ENCODE peak calls at places on chromosomes 7 and 10, in four cellular contexts. B is HepG2, M is GM12878, Q is H1. L is an unnamed sample.

GRCh38 chr7:98374285-98374680 is 26.6 kb downstream of the BAIAP2L1 start:
- DNase-seq in M (no peak), Q (no peak), B (no peak), L (no peak)

GRCh38 chr10:14971867-14972448 is 12.8 kb downstream of the MEIG1 start:
- DNase-seq in B (no peak), Q (peak), M (no peak), L (no peak)

GRCh38 chr10:45370202-45370955 is 3.6 kb upstream of the ALOX5 start:
- DNase-seq in Q (no peak), B (no peak), M (no peak), L (no peak)

GRCh38 chr7:112371721-112372120 is 78.5 kb upstream of the IFRD1 start:
- DNase-seq in Q (no peak), M (no peak), B (no peak), L (no peak)

GRCh38 chr7:44311561-44312495 is 13.6 kb downstream of the CAMK2B start:
- DNase-seq in M (no peak), B (no peak), Q (no peak), L (no peak)

GRCh38 chr10:7475046-7475860 is 64.4 kb upstream of the SFMBT2 start:
- DNase-seq in B (no peak), M (no peak), Q (peak), L (peak)

GRCh38 chr7:3056713-3057388 is 13.2 kb upstream of the CARD11 start:
- DNase-seq in B (no peak), Q (no peak), M (no peak), L (no peak)

GRCh38 chr7:23474829-23475578 is 4.7 kb upstream of the IGF2BP3 start:
- DNase-seq in M (no peak), B (no peak), Q (no peak), L (no peak)

GRCh38 chr10:77873558-77874380 is 52.8 kb downstream of the DLG5 start:
- DNase-seq in M (peak), B (peak), Q (no peak), L (no peak)

GRCh38 chr10:121302541-121303180 is 295.6 kb downstream of the FGFR2 start:
- DNase-seq in M (no peak), B (no peak), Q (no peak), L (no peak)

GRCh38 chr10:73095479-73096021 is 1.1 kb downstream of the P4HA1 start:
- DNase-seq in M (no peak), Q (no peak), B (peak), L (peak)

GRCh38 chr7:157310676-157311185 is 26.1 kb upstream of the DNAJB6 start:
- DNase-seq in Q (peak), M (no peak), B (no peak), L (no peak)

GRCh38 chr10:125093199-125093841 is 67.0 kb downstream of the CTBP2 start:
- DNase-seq in B (no peak), Q (no peak), M (no peak), L (no peak)

DNA sequence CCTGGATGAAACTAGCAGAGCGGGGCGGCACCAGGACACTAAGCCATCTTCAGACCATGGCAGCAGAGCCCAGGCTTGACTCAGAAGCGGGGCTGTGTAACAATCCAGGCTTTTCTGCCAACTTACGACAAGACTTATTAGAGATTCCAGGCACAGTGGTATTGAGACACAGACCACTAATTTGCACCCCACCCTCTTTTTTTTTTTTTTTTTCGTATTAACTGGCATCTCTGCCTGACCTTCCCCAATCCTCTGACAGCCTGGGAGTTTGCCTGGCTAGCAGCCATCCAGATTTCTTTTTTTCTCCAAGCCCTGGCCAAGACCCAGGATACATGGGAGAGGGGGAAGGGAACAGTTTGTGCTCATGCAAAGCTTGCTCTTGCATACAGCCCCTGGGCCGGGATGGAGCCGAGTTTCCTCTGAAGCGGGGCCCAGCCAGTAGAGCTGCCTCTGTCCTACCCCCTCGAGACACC is 182.4 kb downstream of the PLXNA4 start:
- DNase-seq in Q (no peak), B (no peak), M (no peak), L (no peak)
- TF ChIP-seq SUZ12 in Q (no peak), B (no peak), M (no peak), L (no peak)

GRCh38 chr10:48762104-48763042 is 77.7 kb downstream of the WDFY4 start:
- DNase-seq in Q (no peak), M (no peak), B (no peak), L (no peak)

GRCh38 chr10:48763403-48763802 is 78.7 kb downstream of the WDFY4 start:
- DNase-seq in Q (no peak), B (no peak), M (no peak), L (no peak)

GRCh38 chr10:48760983-48761382 is 76.3 kb downstream of the WDFY4 start:
- DNase-seq in M (no peak), B (no peak), Q (no peak), L (no peak)

GRCh38 chr10:48764486-48764885 is 79.8 kb downstream of the WDFY4 start:
- DNase-seq in Q (no peak), M (no peak), B (no peak), L (no peak)

DNA sequence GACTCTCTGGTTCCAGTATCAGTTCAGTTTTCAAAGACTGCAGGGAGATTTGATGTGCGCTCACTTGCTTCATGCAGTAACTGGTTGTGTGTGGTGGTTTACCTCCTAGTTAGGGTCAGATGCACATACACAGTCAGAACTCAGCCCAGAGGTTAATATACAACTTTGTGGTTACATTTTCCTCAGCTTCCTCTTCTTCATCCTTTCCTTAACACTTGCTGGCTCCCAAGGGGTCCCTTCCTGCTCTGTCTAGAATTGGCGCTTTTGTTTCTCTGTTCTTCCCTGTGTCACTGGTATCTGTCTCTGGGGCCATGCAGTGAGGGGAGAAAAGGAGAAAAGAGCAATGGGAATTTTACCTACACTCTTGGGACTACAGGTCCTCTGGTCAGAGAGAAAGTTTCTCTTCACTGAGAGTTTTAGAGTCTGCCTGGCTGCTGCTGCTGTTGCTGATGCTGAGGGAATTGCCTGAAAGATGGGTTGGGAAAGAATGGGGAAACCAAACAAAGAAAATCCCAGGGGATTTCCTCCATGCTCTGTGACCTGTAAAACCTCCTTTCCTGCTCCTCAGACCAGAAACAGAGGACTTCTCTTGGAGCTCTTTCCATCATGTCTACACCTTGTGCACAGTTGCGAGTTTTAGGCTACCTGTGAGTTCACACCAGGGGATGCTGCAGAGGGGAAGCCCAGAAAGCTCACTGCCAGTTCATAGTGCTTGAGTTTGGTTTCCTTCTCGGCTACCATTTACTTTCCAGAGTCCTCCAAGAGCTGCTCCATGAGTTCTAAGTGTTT is 74.6 kb downstream of the WDFY4 start:
- DNase-seq in B (no peak), Q (no peak), M (peak), L (no peak)
- TF ChIP-seq SUZ12 in B (no peak), Q (no peak), M (no peak), L (no peak)

GRCh38 chr7:16880469-16881034 is 1.2 kb downstream of the AGR3 start:
- DNase-seq in M (no peak), Q (no peak), B (no peak), L (no peak)

GRCh38 chr7:16883918-16884317 is 2.1 kb upstream of the AGR3 start:
- DNase-seq in B (no peak), M (no peak), Q (no peak), L (no peak)

DNA sequence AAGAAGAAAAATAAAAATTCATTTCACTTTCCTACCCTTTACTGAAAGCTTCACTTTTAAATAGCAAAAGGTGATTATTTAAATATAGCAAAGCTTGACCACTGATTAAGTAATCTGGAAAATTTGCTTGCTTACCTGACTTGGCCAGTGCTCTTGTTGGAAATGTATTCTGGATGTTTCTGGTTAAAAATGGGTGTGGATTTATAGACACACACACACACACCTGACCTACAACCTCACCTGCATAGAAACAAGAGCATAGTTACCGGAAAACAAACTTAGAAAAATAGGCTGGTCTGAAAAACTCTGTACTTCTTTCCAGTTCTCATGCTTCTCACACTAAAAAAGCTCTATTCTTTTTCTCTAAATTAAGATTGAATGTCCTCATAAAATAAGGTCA is at the start of gene AGR3:
- DNase-seq in Q (no peak), B (no peak), M (no peak), L (no peak)
- TF ChIP-seq SUZ12 in Q (no peak), B (no peak), M (no peak), L (no peak)

GRCh38 chr10:31321396-31321941 is 2.5 kb downstream of the ZEB1 start:
- DNase-seq in M (no peak), Q (no peak), B (no peak), L (no peak)

GRCh38 chr10:31320179-31320597 is 1.2 kb downstream of the ZEB1 start:
- DNase-seq in Q (peak), B (no peak), M (no peak), L (peak)

GRCh38 chr10:31320598-31321211 is 1.7 kb downstream of the ZEB1 start:
- DNase-seq in M (no peak), B (peak), Q (peak), L (peak)

GRCh38 chr10:31319602-31320178 is 674 bp downstream of the ZEB1 start:
- DNase-seq in B (no peak), M (no peak), Q (no peak), L (no peak)

GRCh38 chr10:31322647-31323046 is 3.6 kb downstream of the ZEB1 start:
- DNase-seq in B (no peak), Q (no peak), M (no peak), L (no peak)
- TF ChIP-seq SUZ12 in B (no peak), Q (no peak), M (no peak), L (no peak)

GRCh38 chr10:111481271-111482073 is 404.6 kb downstream of the ADRA2A start:
- DNase-seq in M (no peak), Q (no peak), B (peak), L (no peak)
- TF ChIP-seq SUZ12 in M (no peak), Q (no peak), B (no peak), L (no peak)

GRCh38 chr7:90605055-90605454 is 8.9 kb downstream of the CDK14 start:
- DNase-seq in B (no peak), M (no peak), Q (no peak), L (no peak)
- TF ChIP-seq SUZ12 in B (no peak), M (no peak), Q (no peak), L (no peak)

GRCh38 chr10:35409094-35409582 is 72.8 kb downstream of the CCNY start:
- DNase-seq in M (peak), B (no peak), Q (no peak), L (no peak)
- TF ChIP-seq SUZ12 in M (no peak), B (no peak), Q (no peak), L (no peak)

GRCh38 chr10:123245264-123245663 is 91.1 kb downstream of the BUB3 start:
- DNase-seq in B (no peak), Q (no peak), M (no peak), L (peak)
- TF ChIP-seq SUZ12 in B (no peak), Q (no peak), M (no peak), L (no peak)

L was measured in HEK293T.